ENCODE peak calls at places on chromosomes 16 and 17, in ten cellular contexts. Z is MM.1S, E is HFFc6, Y is NB4, B is bronchial epithelial cell, R is sigmoid colon, O is AG04449, K is lung, X is body of pancreas, G is uterus. I is an unnamed sample.

GRCh38 chr16:86392751-86393150 is 117.6 kb upstream of the FOXF1 start:
- DNase-seq in Z (no peak), E (peak; percentile 69), Y (no peak), B (no peak), R (no peak), O (no peak), K (no peak), X (no peak), G (no peak), I (no peak)

GRCh38 chr17:35543856-35544255 is 6.4 kb upstream of the SLFN12L start:
- DNase-seq in Z (no peak), E (peak; percentile 35), Y (no peak), B (peak; percentile 47), R (no peak), O (no peak), K (no peak), X (no peak), G (no peak), I (no peak)

GRCh38 chr16:73006021-73006420 is 41.9 kb downstream of the ZFHX3 start:
- DNase-seq in Z (no peak), E (no peak), Y (no peak), B (peak; percentile 30), R (no peak), O (no peak), K (no peak), X (no peak), G (no peak), I (no peak)

GRCh38 chr17:64150237-64151015 is 20.5 kb upstream of the ERN1 start:
- DNase-seq in Z (peak; percentile 45), E (no peak), Y (peak; percentile 68), B (no peak), R (no peak), O (no peak), K (peak; percentile 69), X (peak; percentile 86), G (no peak), I (no peak)

GRCh38 chr17:78390241-78391050 is 12.0 kb downstream of the PGS1 start:
- DNase-seq in Z (no peak), E (peak; percentile 95), Y (no peak), B (no peak), R (peak; percentile 83), O (peak; percentile 96), K (no peak), X (no peak), G (peak; percentile 57), I (no peak)

GRCh38 chr16:50620646-50621451 is 60.3 kb downstream of the SNX20 start:
- DNase-seq in Z (no peak), E (no peak), Y (no peak), B (no peak), R (no peak), O (no peak), K (no peak), X (no peak), G (no peak), I (no peak)

GRCh38 chr16:76653390-76654026 is 376.3 kb downstream of the CNTNAP4 start:
- DNase-seq in Z (peak; percentile 48), E (peak; percentile 5), Y (peak; percentile 64), B (peak; percentile 60), R (no peak), O (peak; percentile 0), K (no peak), X (no peak), G (no peak), I (no peak)

GRCh38 chr16:81707411-81708321 is 71.4 kb upstream of the PLCG2 start:
- DNase-seq in Z (no peak), E (no peak), Y (no peak), B (peak; percentile 25), R (peak; percentile 90), O (peak; percentile 4), K (no peak), X (peak; percentile 67), G (no peak), I (no peak)

GRCh38 chr16:70730944-70731343 is 45.1 kb upstream of the MTSS2 start:
- DNase-seq in Z (no peak), E (no peak), Y (no peak), B (no peak), R (no peak), O (no peak), K (no peak), X (no peak), G (no peak), I (no peak)

GRCh38 chr17:704111-704864 is 10.4 kb downstream of the VPS53 start:
- DNase-seq in Z (no peak), E (no peak), Y (no peak), B (no peak), R (no peak), O (no peak), K (no peak), X (no peak), G (no peak), I (no peak)

GRCh38 chr17:73445466-73445865 is 133.7 kb upstream of the CDC42EP4 start:
- DNase-seq in Z (no peak), E (no peak), Y (no peak), B (no peak), R (no peak), O (no peak), K (no peak), X (no peak), G (no peak), I (no peak)

GRCh38 chr17:80005360-80006338 is 30.0 kb downstream of the TBC1D16 start:
- DNase-seq in Z (no peak), E (peak; percentile 28), Y (peak; percentile 63), B (no peak), R (no peak), O (no peak), K (peak; percentile 60), X (peak; percentile 60), G (no peak), I (no peak)

GRCh38 chr17:79212150-79213087 is 137.8 kb downstream of the ENGASE start:
- DNase-seq in Z (no peak), E (no peak), Y (no peak), B (no peak), R (no peak), O (no peak), K (no peak), X (no peak), G (no peak), I (no peak)

GRCh38 chr16:85302018-85302847 is 190.0 kb upstream of the CIBAR2 start:
- DNase-seq in Z (no peak), E (no peak), Y (peak; percentile 67), B (peak; percentile 42), R (no peak), O (no peak), K (no peak), X (no peak), G (peak; percentile 77), I (no peak)

GRCh38 chr17:69448431-69449102 is 34.1 kb downstream of the MAP2K6 start:
- DNase-seq in Z (no peak), E (no peak), Y (no peak), B (no peak), R (peak; percentile 67), O (no peak), K (no peak), X (peak; percentile 27), G (no peak), I (no peak)

GRCh38 chr16:81094771-81095251 is 1.4 kb downstream of the GCSH start:
- DNase-seq in Z (no peak), E (no peak), Y (peak; percentile 20), B (no peak), R (no peak), O (no peak), K (no peak), X (no peak), G (no peak), I (no peak)

GRCh38 chr17:47131761-47132160 is 57.3 kb downstream of the CDC27 start:
- DNase-seq in Z (no peak), E (no peak), Y (no peak), B (no peak), R (no peak), O (no peak), K (no peak), X (no peak), G (no peak), I (no peak)

GRCh38 chr16:74748710-74749073 is 25.9 kb downstream of the FA2H start:
- DNase-seq in Z (no peak), E (no peak), Y (no peak), B (no peak), R (no peak), O (no peak), K (no peak), X (no peak), G (no peak), I (no peak)

DNA sequence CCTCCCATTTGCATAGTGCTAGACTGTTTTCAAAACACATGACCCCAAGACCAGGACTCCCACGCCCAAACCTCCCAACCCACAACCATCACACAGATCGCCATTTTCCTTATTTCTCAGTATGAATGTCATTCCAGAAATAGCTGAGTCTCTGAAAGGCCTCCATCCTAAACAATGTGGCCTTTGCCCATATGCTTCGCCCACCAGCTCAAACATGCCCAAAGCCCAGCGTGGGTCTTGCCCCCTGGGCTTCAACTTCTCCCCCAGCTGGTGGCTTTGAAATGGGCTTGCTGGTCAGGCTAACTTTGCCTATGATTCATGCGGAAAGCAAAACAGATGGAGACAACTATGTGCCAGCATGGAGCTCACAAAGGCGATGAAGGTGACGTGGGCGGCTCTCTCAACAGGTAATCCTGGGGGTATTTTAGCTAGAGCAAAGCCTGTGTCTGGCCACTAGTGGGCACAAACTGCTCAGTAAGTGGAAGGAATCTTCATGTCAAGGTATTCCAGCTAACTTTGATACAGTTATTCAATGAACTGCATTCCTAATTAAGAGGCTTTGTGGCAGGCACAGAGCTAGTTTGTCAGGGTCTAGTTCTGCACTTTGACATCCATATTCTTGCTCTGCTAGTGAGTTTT is 17.1 kb downstream of the PMP22 start:
- DNase-seq in Z (no peak), E (no peak), Y (no peak), B (no peak), R (no peak), O (no peak), K (no peak), X (no peak), G (no peak), I (no peak)
- TF ChIP-seq CTCF in Z (no peak), E (peak; percentile 75), Y (peak; percentile 48), B (peak; percentile 42), R (no peak), O (peak; percentile 17), K (no peak), X (no peak), G (no peak), I (no peak)

GRCh38 chr16:3783516-3783915 is 66.2 kb upstream of the TRAP1 start:
- DNase-seq in Z (no peak), E (no peak), Y (no peak), B (no peak), R (no peak), O (no peak), K (no peak), X (no peak), G (no peak), I (no peak)
- TF ChIP-seq CTCF in Z (no peak), E (no peak), Y (no peak), B (no peak), R (no peak), O (no peak), K (no peak), X (no peak), G (no peak), I (no peak)

GRCh38 chr17:22507823-22508222 is 815.5 kb downstream of the KCNJ18 start:
- DNase-seq in Z (no peak), E (no peak), Y (peak; percentile 76), B (no peak), R (no peak), O (no peak), K (no peak), X (no peak), G (no peak), I (no peak)
- TF ChIP-seq CTCF in Z (no peak), E (no peak), Y (peak; percentile 81), B (no peak), R (no peak), O (no peak), K (no peak), X (no peak), G (no peak), I (no peak)

GRCh38 chr16:59783191-59783590 is 1049.1 kb upstream of the GOT2 start:
- DNase-seq in Z (no peak), E (peak; percentile 65), Y (no peak), B (peak; percentile 1), R (no peak), O (no peak), K (no peak), X (no peak), G (no peak), I (no peak)
- TF ChIP-seq CTCF in Z (no peak), E (no peak), Y (no peak), B (no peak), R (no peak), O (no peak), K (no peak), X (no peak), G (no peak), I (no peak)